ENCODE peak calls at places on chromosome 17, in four cellular contexts. S is neural crest cell, B is lower lobe of right lung, Z is mesothelial cell of epicardium. C is an unnamed sample.

GRCh38 chr17:73376152-73376551 is 64.4 kb upstream of the CDC42EP4 start:
- DNase-seq in S (no peak), B (no peak), Z (no peak), C (no peak)

GRCh38 chr17:1989135-1989534 is 36.0 kb downstream of the RTN4RL1 start:
- DNase-seq in S (no peak), B (no peak), Z (no peak), C (no peak)

GRCh38 chr17:15119928-15120327 is 145.2 kb downstream of the PMP22 start:
- DNase-seq in S (no peak), B (no peak), Z (no peak), C (no peak)

GRCh38 chr17:65220732-65221131 is 83.6 kb downstream of the RGS9 start:
- DNase-seq in S (no peak), B (no peak), Z (no peak), C (no peak)

GRCh38 chr17:71764507-71764906 is 356.3 kb upstream of the SOX9 start:
- DNase-seq in S (peak; percentile 32), B (no peak), Z (no peak), C (peak; percentile 13)

GRCh38 chr17:67365762-67366192 is 600 bp downstream of the PSMD12 start:
- DNase-seq in S (no peak), B (no peak), Z (no peak), C (no peak)

GRCh38 chr17:31540602-31541307 is 149.3 kb downstream of the RAB11FIP4 start:
- DNase-seq in S (no peak), B (no peak), Z (no peak), C (no peak)

GRCh38 chr17:63916566-63917185 is 2.0 kb downstream of the GH1 start:
- DNase-seq in S (no peak), B (no peak), Z (no peak), C (no peak)

GRCh38 chr17:56793506-56793905 is 40.2 kb downstream of the C17orf67 start:
- DNase-seq in S (no peak), B (no peak), Z (no peak), C (no peak)

GRCh38 chr17:78368348-78368747 is 8.5 kb upstream of the SOCS3 start:
- DNase-seq in S (no peak), B (peak; percentile 66), Z (no peak), C (no peak)

GRCh38 chr17:70320642-70321345 is 151.5 kb downstream of the KCNJ2 start:
- DNase-seq in S (no peak), B (peak; percentile 50), Z (no peak), C (no peak)

GRCh38 chr17:52157603-52158449 is 688 bp downstream of the CA10 start:
- DNase-seq in S (no peak), B (no peak), Z (no peak), C (peak; percentile 11)

GRCh38 chr17:38691154-38691553 is 13.9 kb upstream of the MLLT6 start:
- DNase-seq in S (no peak), B (no peak), Z (no peak), C (no peak)

GRCh38 chr17:77963441-77963840 is 4.9 kb downstream of the TNRC6C start:
- DNase-seq in S (no peak), B (no peak), Z (peak; percentile 57), C (no peak)

GRCh38 chr17:75755990-75756389 is 9.0 kb downstream of the GALK1 start:
- DNase-seq in S (no peak), B (no peak), Z (no peak), C (no peak)

GRCh38 chr17:75759457-75759856 is 5.5 kb downstream of the GALK1 start:
- DNase-seq in S (no peak), B (peak; percentile 35), Z (no peak), C (no peak)

GRCh38 chr17:75757086-75757681 is 7.8 kb downstream of the GALK1 start:
- DNase-seq in S (no peak), B (no peak), Z (no peak), C (no peak)

GRCh38 chr17:75756451-75757085 is 8.4 kb downstream of the GALK1 start:
- DNase-seq in S (no peak), B (no peak), Z (no peak), C (no peak)

GRCh38 chr17:75758131-75758905 is 6.7 kb downstream of the GALK1 start:
- DNase-seq in S (no peak), B (peak; percentile 42), Z (no peak), C (no peak)
- TF ChIP-seq CTCF in S (no peak), B (no peak), Z (no peak), C (peak; percentile 19)

GRCh38 chr17:61309857-61310256 is 89.8 kb upstream of the TBX2 start:
- DNase-seq in S (no peak), B (no peak), Z (no peak), C (no peak)
- TF ChIP-seq CTCF in S (no peak), B (no peak), Z (no peak), C (no peak)

DNA sequence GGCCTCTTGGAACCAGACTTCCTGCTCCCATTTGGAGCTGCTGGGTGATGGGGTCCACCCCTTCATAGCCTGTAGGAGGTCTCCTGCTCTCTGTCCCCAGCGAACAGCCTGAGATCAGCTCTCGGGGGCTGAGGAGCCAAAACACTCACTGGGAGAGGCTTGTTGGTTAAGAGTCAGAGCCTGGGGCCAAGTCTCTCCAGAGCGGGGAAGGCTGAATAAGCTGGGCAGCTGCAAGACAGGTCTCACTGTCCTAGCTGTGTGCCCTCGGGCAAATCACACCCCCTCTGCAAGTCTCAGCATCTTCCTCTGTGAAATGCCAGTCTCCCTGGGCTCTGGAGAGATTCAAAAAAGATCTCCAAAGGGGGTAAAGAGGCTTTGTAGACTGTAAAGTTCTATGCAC is 174.6 kb downstream of the WSCD1 start:
- DNase-seq in S (no peak), B (no peak), Z (no peak), C (no peak)
- TF ChIP-seq CTCF in S (no peak), B (no peak), Z (no peak), C (no peak)

GRCh38 chr17:55237826-55238196 is 26.9 kb upstream of the HLF start:
- DNase-seq in S (no peak), B (no peak), Z (no peak), C (no peak)

GRCh38 chr17:55241097-55241496 is 23.7 kb upstream of the HLF start:
- DNase-seq in S (no peak), B (no peak), Z (no peak), C (no peak)

GRCh38 chr17:55238931-55239297 is 25.8 kb upstream of the HLF start:
- DNase-seq in S (no peak), B (no peak), Z (no peak), C (no peak)

GRCh38 chr17:55237268-55237667 is 27.5 kb upstream of the HLF start:
- DNase-seq in S (no peak), B (no peak), Z (no peak), C (no peak)

DNA sequence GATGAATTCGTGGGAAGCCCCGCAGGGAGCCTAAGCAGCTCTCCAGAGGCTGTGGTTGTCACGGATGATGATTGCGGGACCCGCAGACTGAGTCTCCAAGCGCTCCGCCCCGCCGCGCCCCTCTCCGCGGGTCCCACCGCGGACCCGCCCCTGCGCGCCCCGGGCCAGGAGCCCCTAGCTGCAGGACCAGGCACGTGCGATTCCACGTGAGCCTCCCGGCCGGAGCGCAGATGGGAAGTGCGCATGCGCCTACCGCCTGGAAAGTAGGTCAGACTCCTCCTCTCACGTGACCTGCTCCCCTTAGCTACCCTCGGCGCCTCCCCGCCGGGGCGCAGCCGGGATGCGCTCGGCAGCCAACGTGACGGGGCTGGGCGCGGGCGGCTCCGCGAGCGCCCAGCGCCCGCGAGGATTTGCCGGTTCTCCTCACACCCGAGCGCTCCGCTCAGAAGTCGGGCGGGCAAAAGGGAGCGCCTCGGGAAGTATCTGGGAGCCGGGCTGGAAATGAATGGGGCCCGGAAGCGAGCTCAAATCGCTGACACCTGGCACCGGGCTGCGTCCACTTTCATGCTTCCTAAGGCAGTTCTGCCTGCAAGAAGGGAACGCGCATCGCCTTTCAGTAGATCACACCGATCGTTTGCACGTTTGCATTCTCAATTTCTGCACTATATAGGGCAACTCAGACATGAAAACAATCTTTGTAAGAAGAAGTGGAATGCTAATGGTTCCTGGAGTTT is 26.4 kb upstream of the HLF start:
- DNase-seq in S (peak; percentile 88), B (peak; percentile 90), Z (peak; percentile 92), C (peak; percentile 91)
- TF ChIP-seq CTCF in S (no peak), B (no peak), Z (no peak), C (no peak)

GRCh38 chr17:58254803-58255202 is 16.4 kb downstream of the LPO start:
- DNase-seq in S (no peak), B (no peak), Z (no peak), C (no peak)
- TF ChIP-seq CTCF in S (no peak), B (no peak), Z (no peak), C (peak; percentile 46)

DNA sequence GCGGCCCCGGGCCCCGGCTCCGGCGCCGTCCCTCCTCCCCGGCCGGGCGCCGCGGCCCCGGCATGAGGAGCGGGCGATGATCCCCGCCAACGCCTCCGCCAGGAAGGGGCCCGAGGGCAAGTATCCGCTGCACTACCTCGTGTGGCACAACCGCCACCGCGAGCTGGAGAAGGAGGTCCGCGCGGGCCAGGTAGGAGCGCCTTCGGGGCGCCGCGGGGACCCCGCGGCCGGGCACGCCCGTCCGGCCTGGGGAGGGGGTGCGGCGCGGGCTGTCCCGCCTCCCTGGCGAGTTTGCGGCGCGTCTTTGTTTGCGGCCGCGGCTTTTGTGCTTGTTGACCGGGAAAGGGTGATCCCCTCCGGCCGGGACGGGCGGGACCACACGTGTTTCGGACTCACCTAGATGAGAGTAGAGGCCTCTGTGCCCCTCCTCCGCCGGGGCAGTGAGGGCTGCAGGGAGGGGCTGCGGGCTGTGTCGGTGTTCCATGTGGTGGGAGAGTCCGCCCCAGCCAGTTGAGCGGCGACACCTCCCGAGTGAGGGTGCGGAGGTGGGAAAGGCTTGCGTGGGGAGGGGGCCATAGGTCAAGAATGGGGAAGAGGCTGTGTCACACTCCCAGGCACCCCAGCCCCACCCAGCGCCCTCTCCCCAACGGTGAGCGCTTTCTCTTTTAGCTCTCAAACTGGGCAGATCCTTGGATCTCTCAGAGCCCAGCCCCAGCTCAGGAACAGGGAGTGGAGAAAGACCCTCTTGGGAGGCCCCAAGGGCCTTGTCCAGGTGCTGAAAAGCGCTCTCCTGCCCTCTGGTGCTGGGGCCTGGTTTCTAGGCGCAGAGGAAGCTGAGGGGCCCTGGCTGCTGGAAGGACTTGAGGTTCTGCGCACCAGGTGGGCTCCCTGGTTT is 861 bp downstream of the ANKRD13B start:
- DNase-seq in S (no peak), B (peak; percentile 58), Z (peak; percentile 66), C (no peak)
- TF ChIP-seq CTCF in S (no peak), B (peak; percentile 24), Z (no peak), C (peak; percentile 20)

GRCh38 chr17:62627904-62628603 is 584 bp downstream of the MRC2 start:
- DNase-seq in S (no peak), B (peak; percentile 63), Z (peak; percentile 55), C (no peak)

GRCh38 chr17:62626719-62627218 is 701 bp upstream of the MRC2 start:
- DNase-seq in S (peak; percentile 64), B (no peak), Z (peak; percentile 69), C (peak; percentile 39)

GRCh38 chr17:62628845-62629555 is 1.5 kb downstream of the MRC2 start:
- DNase-seq in S (no peak), B (no peak), Z (no peak), C (no peak)

GRCh38 chr17:62625870-62626200 is 1.6 kb upstream of the MRC2 start:
- DNase-seq in S (no peak), B (no peak), Z (no peak), C (no peak)

DNA sequence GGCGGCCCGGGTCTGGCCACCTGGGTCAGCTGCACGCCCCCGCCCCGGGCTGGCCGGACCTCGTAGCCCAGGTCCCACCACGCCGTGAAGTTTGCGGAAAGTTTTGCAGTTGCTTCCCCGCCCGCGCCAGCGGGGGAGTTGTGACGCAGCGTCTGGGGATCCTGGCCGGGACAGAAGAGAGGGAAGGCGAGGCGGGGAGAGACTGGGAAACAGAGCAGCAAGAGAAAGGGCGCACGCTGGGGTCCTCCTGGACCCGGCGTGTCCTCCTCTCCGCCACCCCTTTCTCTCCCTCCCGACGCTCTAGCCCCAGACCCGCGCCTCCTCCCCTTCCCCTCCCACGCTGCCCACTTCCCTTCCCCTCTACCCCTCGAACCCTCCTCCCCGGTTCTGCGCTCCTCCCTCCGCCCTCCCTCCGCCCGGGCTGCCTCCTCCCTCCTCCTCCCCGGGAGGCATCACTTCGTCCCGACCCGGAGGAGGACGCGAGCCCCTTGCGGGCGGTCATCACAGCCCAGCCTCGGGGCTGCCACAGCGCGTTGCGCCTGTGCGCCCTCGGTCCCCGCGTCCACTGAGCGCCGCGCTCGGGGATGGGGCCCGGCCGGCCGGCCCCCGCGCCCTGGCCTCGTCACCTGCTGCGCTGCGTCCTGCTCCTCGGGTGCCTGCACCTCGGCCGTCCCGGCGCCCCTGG is at the start of gene MRC2:
- DNase-seq in S (peak; percentile 63), B (peak; percentile 72), Z (peak; percentile 55), C (peak; percentile 39)
- TF ChIP-seq CTCF in S (no peak), B (no peak), Z (no peak), C (peak; percentile 19)

C was measured in progenitor cell of endocrine pancreas.